ENCODE peak calls at places on chromosomes 4 and X, in ten cellular contexts. L, G, T, Z, S, N, K, V, Y and W are unnamed samples.

GRCh38 chr4:2061208-2062131 is 2.3 kb downstream of the NAT8L start:
- DNase-seq in G (no peak), T (no peak), Z (no peak), V (no peak), L (no peak), K (no peak), Y (no peak), N (no peak), S (no peak), W (peak; percentile 12)

GRCh38 chr4:152485726-152486276 is 50.1 kb downstream of the FBXW7 start:
- DNase-seq in V (no peak), G (no peak), K (peak; percentile 92), Y (no peak), T (peak; percentile 60), N (no peak), Z (no peak), L (peak; percentile 71), S (peak; percentile 95), W (peak; percentile 73)

GRCh38 chrX:37918703-37919102 is 71.3 kb upstream of the DYNLT3 start:
- DNase-seq in Z (no peak), Y (no peak), T (no peak), V (no peak), K (no peak), G (no peak), S (no peak), N (no peak), L (no peak), W (no peak)

GRCh38 chr4:108141213-108142045 is 27.3 kb downstream of the LEF1 start:
- DNase-seq in Y (no peak), S (no peak), K (no peak), Z (no peak), T (no peak), G (no peak), L (no peak), V (no peak), N (no peak), W (no peak)

GRCh38 chrX:30748337-30748960 is 95.2 kb downstream of the GK start:
- DNase-seq in Z (no peak), L (no peak), V (no peak), S (no peak), K (no peak), Y (no peak), N (no peak), G (no peak), T (no peak), W (no peak)

GRCh38 chr4:4333265-4333706 is 43.2 kb downstream of the ZBTB49 start:
- DNase-seq in G (no peak), V (no peak), K (peak; percentile 96), Z (peak; percentile 55), Y (peak; percentile 38), S (peak; percentile 93), L (peak; percentile 80), T (no peak), N (no peak), W (no peak)

GRCh38 chr4:135917016-135917415 is 1615.3 kb downstream of the PCDH18 start:
- DNase-seq in N (no peak), V (no peak), T (no peak), K (peak; percentile 13), L (peak; percentile 0), Z (no peak), Y (no peak), G (no peak), S (no peak), W (no peak)

GRCh38 chr4:165379662-165380061 is 854 bp downstream of the CPE start:
- DNase-seq in G (peak; percentile 71), V (no peak), L (peak; percentile 16), N (no peak), Y (no peak), T (no peak), K (no peak), Z (peak; percentile 16), S (peak; percentile 43), W (no peak)

GRCh38 chr4:147793569-147793968 is 61.7 kb downstream of the ARHGAP10 start:
- DNase-seq in G (no peak), T (no peak), L (no peak), N (no peak), Z (no peak), Y (no peak), K (no peak), S (peak; percentile 53), V (no peak), W (no peak)

GRCh38 chr4:41611881-41612871 is 74.2 kb downstream of the LIMCH1 start:
- DNase-seq in T (no peak), G (no peak), N (no peak), V (no peak), Z (peak; percentile 69), Y (peak; percentile 37), K (peak; percentile 51), S (peak; percentile 55), L (peak; percentile 60), W (no peak)

GRCh38 chr4:41611124-41611838 is 73.3 kb downstream of the LIMCH1 start:
- DNase-seq in S (no peak), Y (no peak), N (no peak), T (no peak), G (no peak), Z (no peak), V (no peak), K (no peak), L (no peak), W (no peak)

GRCh38 chr4:41614519-41614918 is 76.6 kb downstream of the LIMCH1 start:
- DNase-seq in Y (no peak), S (no peak), T (no peak), L (no peak), V (no peak), K (no peak), N (no peak), G (no peak), Z (no peak), W (no peak)

GRCh38 chr4:41613362-41613761 is 75.4 kb downstream of the LIMCH1 start:
- DNase-seq in K (no peak), L (peak; percentile 40), G (no peak), S (peak; percentile 19), T (no peak), N (no peak), Z (no peak), Y (no peak), V (no peak), W (no peak)

GRCh38 chr4:41613782-41614181 is 75.8 kb downstream of the LIMCH1 start:
- DNase-seq in Y (no peak), N (no peak), L (peak; percentile 27), K (no peak), T (no peak), V (no peak), G (no peak), S (peak; percentile 35), Z (no peak), W (no peak)
- H3K4me3 ChIP-seq in Y (no peak overlapping the region), N (no peak overlapping the region), L (peak overlapping the region; percentile 53), K (no peak overlapping the region), T (no peak overlapping the region), V (no peak overlapping the region), G (peak overlapping the region; percentile 29), S (peak overlapping the region; percentile 67), Z (peak overlapping the region; percentile 47), W (no peak overlapping the region)

GRCh38 chrX:101409043-101409442 is 1.0 kb downstream of the HNRNPH2 start:
- DNase-seq in V (no peak), N (no peak), Y (no peak), Z (no peak), S (peak; percentile 32), G (no peak), L (peak; percentile 40), K (no peak), T (no peak), W (no peak)

GRCh38 chrX:101408530-101408836 is 461 bp downstream of the HNRNPH2 start:
- DNase-seq in T (no peak), N (no peak), K (no peak), G (no peak), S (no peak), V (no peak), Z (no peak), Y (no peak), L (no peak), W (no peak)

GRCh38 chrX:101407748-101408529 is at the start of the genes GLA and HNRNPH2:
- DNase-seq in T (peak; percentile 90), Z (peak; percentile 88), N (peak; percentile 76), G (peak; percentile 94), V (peak; percentile 97), K (peak; percentile 99), S (peak; percentile 99), Y (peak; percentile 91), L (peak; percentile 96), W (peak; percentile 85)

GRCh38 chrX:101411984-101412383 is 4.0 kb downstream of the HNRNPH2 start:
- DNase-seq in Z (no peak), S (no peak), G (no peak), L (no peak), T (no peak), K (no peak), V (no peak), N (no peak), Y (no peak), W (no peak)

GRCh38 chrX:101410461-101410860 is 2.4 kb downstream of the HNRNPH2 start:
- DNase-seq in V (no peak), G (no peak), N (no peak), S (no peak), Z (no peak), T (no peak), Y (no peak), K (no peak), L (peak; percentile 22), W (no peak)
- H3K4me3 ChIP-seq in V (no peak overlapping the region), G (no peak overlapping the region), N (no peak overlapping the region), S (peak overlapping the region; percentile 90), Z (peak overlapping the region; percentile 78), T (no peak overlapping the region), Y (no peak overlapping the region), K (peak overlapping the region; percentile 83), L (peak overlapping the region; percentile 93), W (no peak overlapping the region)

GRCh38 chr4:83075271-83075670 is 39.3 kb downstream of the PLAC8 start:
- DNase-seq in V (no peak), N (no peak), L (peak; percentile 47), K (no peak), Y (no peak), S (peak; percentile 80), G (no peak), T (no peak), Z (no peak), W (no peak)
- H3K4me3 ChIP-seq in V (no peak overlapping the region), N (no peak overlapping the region), L (peak overlapping the region; percentile 23), K (no peak overlapping the region), Y (no peak overlapping the region), S (peak overlapping the region; percentile 34), G (no peak overlapping the region), T (no peak overlapping the region), Z (no peak overlapping the region), W (no peak overlapping the region)

GRCh38 chr4:182447938-182448280 is 204.7 kb downstream of the TENM3 start:
- DNase-seq in Z (no peak), L (peak; percentile 36), S (no peak), T (no peak), G (no peak), K (no peak), N (no peak), V (no peak), Y (no peak), W (no peak)

GRCh38 chr4:182449186-182449880 is 206.1 kb downstream of the TENM3 start:
- DNase-seq in S (peak; percentile 8), Z (no peak), N (no peak), V (peak; percentile 9), T (no peak), Y (no peak), G (no peak), K (peak; percentile 47), L (no peak), W (no peak)

GRCh38 chr4:182453830-182454229 is 210.6 kb downstream of the TENM3 start:
- DNase-seq in L (no peak), Y (no peak), T (no peak), N (no peak), V (no peak), K (no peak), Z (no peak), G (no peak), S (no peak), W (no peak)

GRCh38 chr4:182449960-182450359 is 206.8 kb downstream of the TENM3 start:
- DNase-seq in Z (no peak), N (no peak), L (peak; percentile 6), Y (no peak), T (no peak), V (no peak), G (no peak), K (no peak), S (peak; percentile 5), W (no peak)

GRCh38 chr4:182448281-182449151 is 205.3 kb downstream of the TENM3 start:
- DNase-seq in V (peak; percentile 71), G (peak; percentile 90), Y (peak; percentile 78), K (peak; percentile 89), L (peak; percentile 90), T (peak; percentile 8), N (no peak), S (peak; percentile 87), Z (peak; percentile 92), W (peak; percentile 14)
- H3K4me3 ChIP-seq in V (peak overlapping the region; percentile 68), G (peak overlapping the region; percentile 51), Y (peak overlapping the region; percentile 42), K (peak overlapping the region; percentile 61), L (peak overlapping the region; percentile 74), T (no peak overlapping the region), N (no peak overlapping the region), S (peak overlapping the region; percentile 87), Z (peak overlapping the region; percentile 86), W (no peak overlapping the region)